ENCODE peak calls at places on chromosomes 7 and 10, in six cellular contexts. P is stimulated activated CD8-positive, alpha-beta memory T cell treated with anti-CD3 and anti-CD28 coated beads, Interleukin-4, amount 100 ng/mL, for 24 hours; S is heart right ventricle; Y is fibroblast of mammary gland; R is hypothalamus; W is stromal cell of bone marrow. H is an unnamed sample.

GRCh38 chr10:91076991-91077548 is 143.4 kb upstream of the PCGF5 start:
- DNase-seq in P (no peak), S (no peak), Y (no peak), R (no peak), W (no peak), H (no peak)

GRCh38 chr10:75982611-75983369 is 551.4 kb downstream of the LRMDA start:
- DNase-seq in P (no peak), S (no peak), Y (peak), R (no peak), W (peak), H (no peak)

GRCh38 chr10:83273035-83273434 is 866.3 kb upstream of the GHITM start:
- DNase-seq in P (no peak), S (no peak), Y (no peak), R (no peak), W (no peak), H (no peak)

GRCh38 chr10:80110986-80111385 is 21.5 kb upstream of the PLAC9 start:
- DNase-seq in P (no peak), S (no peak), Y (no peak), R (no peak), W (no peak), H (no peak)

GRCh38 chr10:15344876-15345285 is 26.2 kb downstream of the FAM171A1 start:
- DNase-seq in P (no peak), S (peak), Y (peak), R (no peak), W (no peak), H (no peak)

GRCh38 chr7:47518827-47519226 is 63.1 kb downstream of the TNS3 start:
- DNase-seq in P (no peak), S (no peak), Y (peak), R (no peak), W (peak), H (no peak)

GRCh38 chr7:98628916-98629525 is 11.9 kb downstream of the NPTX2 start:
- DNase-seq in P (no peak), S (no peak), Y (no peak), R (no peak), W (no peak), H (no peak)

GRCh38 chr10:484925-485661 is 204.4 kb downstream of the DIP2C start:
- DNase-seq in P (no peak), S (no peak), Y (no peak), R (no peak), W (no peak), H (no peak)

GRCh38 chr7:98354052-98354451 is 46.8 kb downstream of the BAIAP2L1 start:
- DNase-seq in P (no peak), S (no peak), Y (no peak), R (no peak), W (no peak), H (no peak)

GRCh38 chr7:1056006-1056784 is 11.8 kb downstream of the GPR146 start:
- DNase-seq in P (no peak), S (peak), Y (no peak), R (no peak), W (no peak), H (peak)

GRCh38 chr10:101394522-101395133 is 40.7 kb downstream of the BTRC start:
- DNase-seq in P (no peak), S (no peak), Y (no peak), R (no peak), W (no peak), H (no peak)

GRCh38 chr7:6553460-6554044 is 2.3 kb upstream of the GRID2IP start:
- DNase-seq in P (no peak), S (no peak), Y (no peak), R (no peak), W (no peak), H (no peak)

GRCh38 chr7:95609277-95609971 is 13.1 kb upstream of the PDK4 start:
- DNase-seq in P (no peak), S (peak), Y (peak), R (peak), W (peak), H (no peak)

GRCh38 chr10:131978366-131978765 is 3.4 kb downstream of the BNIP3 start:
- DNase-seq in P (no peak), S (no peak), Y (no peak), R (no peak), W (no peak), H (no peak)

GRCh38 chr10:62175256-62175655 is 93.4 kb downstream of the RTKN2 start:
- DNase-seq in P (no peak), S (no peak), Y (peak), R (no peak), W (no peak), H (no peak)

GRCh38 chr10:96632974-96633373 is 46.2 kb upstream of the TM9SF3 start:
- DNase-seq in P (no peak), S (no peak), Y (no peak), R (no peak), W (no peak), H (no peak)

GRCh38 chr10:1375805-1376170 is 319.6 kb downstream of the WDR37 start:
- DNase-seq in P (no peak), S (no peak), Y (no peak), R (no peak), W (no peak), H (no peak)